ENCODE peak calls at places on chromosomes 1 and 21, in eight cellular contexts. R is PC-9, Y is SK-N-SH, S is upper lobe of right lung, K is Panc1, U is body of pancreas, W is psoas muscle, V is heart right ventricle. D is an unnamed sample. For H3K4me1, H3K9me3 and H3K27me3, the result is how much of the 10 kb centered on the place peaks cover.

GRCh38 chr1:201692307-201693018 is 136.5 kb upstream of the IPO9 start:
- DNase-seq in R (no peak), S (no peak), V (no peak), U (no peak), K (no peak), Y (no peak), W (no peak), D (no peak)

GRCh38 chr1:8115769-8116167 is 89.7 kb upstream of the ERRFI1 start:
- DNase-seq in U (no peak), R (no peak), S (no peak), Y (no peak), W (no peak), V (no peak), K (no peak), D (no peak)

GRCh38 chr1:18293291-18293690 is 185.7 kb downstream of the IGSF21 start:
- DNase-seq in S (no peak), U (no peak), K (no peak), Y (no peak), W (no peak), R (no peak), V (no peak), D (no peak)

GRCh38 chr1:95247607-95248006 is 13.6 kb downstream of the RWDD3 start:
- DNase-seq in Y (no peak), W (no peak), S (no peak), R (no peak), U (no peak), K (no peak), V (no peak), D (no peak)

GRCh38 chr1:153932593-153933131 is 9.9 kb upstream of the GATAD2B start:
- DNase-seq in V (no peak), K (no peak), S (peak), R (no peak), Y (peak), U (no peak), W (no peak), D (no peak)

GRCh38 chr1:159719990-159720389 is 5.6 kb upstream of the CRP start:
- DNase-seq in R (no peak), U (no peak), S (no peak), V (no peak), W (no peak), K (no peak), Y (no peak), D (no peak)

GRCh38 chr1:231734417-231734816 is 107.8 kb downstream of the DISC1 start:
- DNase-seq in Y (no peak), K (no peak), S (no peak), V (peak), U (no peak), W (no peak), R (no peak), D (no peak)

GRCh38 chr21:43811262-43812105 is 22.1 kb downstream of the RRP1 start:
- DNase-seq in S (no peak), U (no peak), Y (no peak), W (no peak), V (no peak), K (no peak), R (no peak), D (no peak)

GRCh38 chr1:202254454-202255252 is 61.1 kb downstream of the LGR6 start:
- DNase-seq in R (peak), V (no peak), W (no peak), U (no peak), S (peak), K (no peak), Y (no peak), D (no peak)

GRCh38 chr1:51877434-51878306 is 857 bp downstream of the NRDC start:
- DNase-seq in S (peak), V (no peak), Y (no peak), K (no peak), U (peak), R (no peak), W (no peak), D (peak)

GRCh38 chr1:228408869-228409805 is 2.5 kb upstream of the TRIM11 start:
- DNase-seq in K (no peak), S (peak), R (no peak), V (no peak), W (no peak), U (no peak), Y (no peak), D (no peak)

GRCh38 chr1:244046907-244047738 is 4.0 kb upstream of the ZBTB18 start:
- DNase-seq in U (peak), Y (no peak), V (no peak), R (peak), S (no peak), K (peak), W (no peak), D (no peak)

GRCh38 chr21:27582246-27582945 is 615.5 kb upstream of the ADAMTS5 start:
- DNase-seq in W (no peak), S (no peak), Y (no peak), V (no peak), K (no peak), U (no peak), R (no peak), D (no peak)

GRCh38 chr1:4375812-4376211 is 278.6 kb upstream of the AJAP1 start:
- DNase-seq in V (no peak), Y (no peak), K (no peak), S (no peak), U (no peak), W (no peak), R (no peak), D (no peak)

GRCh38 chr1:68185743-68186142 is 46.6 kb downstream of the WLS start:
- DNase-seq in S (no peak), W (no peak), R (peak), K (no peak), U (no peak), V (no peak), Y (no peak), D (no peak)

GRCh38 chr1:31753623-31754349 is 10.4 kb downstream of the ADGRB2 start:
- DNase-seq in W (peak), V (peak), R (no peak), S (no peak), Y (peak), K (no peak), U (peak), D (peak)

GRCh38 chr1:243745361-243745760 is 104.7 kb downstream of the AKT3 start:
- DNase-seq in W (no peak), R (no peak), U (no peak), V (no peak), S (no peak), K (no peak), Y (no peak), D (no peak)

GRCh38 chr21:20720623-20721022 is 277.6 kb upstream of the NCAM2 start:
- DNase-seq in V (no peak), S (no peak), W (no peak), Y (no peak), U (no peak), K (no peak), R (peak), D (no peak)

GRCh38 chr1:29360768-29361167 is 124.4 kb downstream of the PTPRU start:
- DNase-seq in U (no peak), S (no peak), R (no peak), V (no peak), Y (no peak), K (no peak), W (no peak), D (no peak)

GRCh38 chr1:243713470-243714186 is 136.4 kb downstream of the AKT3 start:
- DNase-seq in Y (peak), S (no peak), R (no peak), U (no peak), V (no peak), W (no peak), K (no peak), D (no peak)

GRCh38 chr21:44871576-44872265 is 1.8 kb downstream of the PTTG1IP start:
- DNase-seq in S (peak), U (no peak), R (peak), Y (no peak), V (peak), W (peak), K (no peak), D (peak)
- H3K4me1 ChIP-seq in S (half or more), U (half or more), R (half or more), Y (under half), V (half or more), W (half or more), K (under half), D (under half)

GRCh38 chr1:152577168-152577567 is 3.1 kb downstream of the LCE3D start:
- DNase-seq in R (no peak), W (no peak), S (no peak), U (no peak), Y (no peak), V (no peak), K (no peak), D (no peak)
- H3K9me3 ChIP-seq in R (under half), W (under half), S (under half), U (under half), Y (under half), V (under half), K (under half), D (under half)

DNA sequence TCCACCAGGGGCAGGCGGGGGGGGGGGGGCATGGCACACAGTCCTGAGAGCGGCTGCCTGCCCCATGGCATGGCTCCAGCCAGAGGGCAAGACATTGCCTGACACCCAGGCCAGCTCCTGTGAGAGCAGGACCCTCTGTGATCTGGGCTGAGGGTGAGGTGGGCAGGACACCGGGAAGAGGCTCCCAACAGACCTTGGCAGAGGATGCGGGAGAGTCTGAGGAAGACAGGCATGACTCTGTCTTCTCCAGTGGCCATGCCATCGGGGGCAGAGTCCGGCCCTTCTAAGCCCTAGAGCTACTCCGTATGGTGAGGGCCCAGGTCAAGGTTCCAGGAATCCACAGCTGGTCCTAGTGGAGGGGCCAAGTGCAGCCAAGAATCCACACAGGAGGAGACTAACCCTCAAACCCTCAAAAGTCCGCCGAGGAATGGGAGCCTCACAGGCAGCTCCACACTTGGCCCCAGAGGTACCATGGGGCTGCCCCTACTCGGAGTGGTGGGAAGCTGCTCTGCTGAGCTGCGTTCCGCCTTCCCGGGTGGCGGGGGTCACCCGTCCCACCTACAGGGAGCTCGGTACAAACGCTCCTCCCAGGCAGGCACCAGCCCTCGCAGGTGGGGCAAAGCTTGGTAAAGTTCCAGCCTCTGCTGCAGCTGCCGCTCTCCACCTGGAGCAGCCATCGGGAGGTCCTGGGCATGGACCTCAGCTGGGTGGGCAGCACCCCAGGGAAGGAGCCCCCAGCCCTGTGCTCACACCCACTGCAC is 6.5 kb downstream of the ACTRT2 start:
- DNase-seq in U (no peak), S (peak), W (no peak), V (no peak), K (no peak), R (no peak), Y (no peak), D (peak)
- H3K27me3 ChIP-seq in U (under half), S (under half), W (under half), V (under half), K (under half), R (half or more), Y (under half), D (under half)

DNA sequence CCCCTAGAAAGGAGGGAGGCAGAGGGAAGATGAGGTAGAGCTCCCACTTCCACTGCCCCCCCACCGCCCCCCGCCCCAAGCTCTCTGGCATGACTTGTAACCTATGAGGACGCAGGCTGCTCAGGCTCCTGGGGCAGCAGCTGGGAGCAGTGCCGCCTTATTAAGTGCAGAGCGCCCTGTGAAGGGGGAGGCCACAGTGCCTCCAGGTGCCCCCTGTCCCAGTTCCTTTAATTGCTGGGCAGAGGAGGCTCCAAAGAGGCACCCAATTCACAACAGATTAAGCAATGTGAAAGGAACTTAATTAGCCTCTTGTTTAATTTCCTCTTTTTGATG is 2.9 kb downstream of the RXFP4 start:
- DNase-seq in V (no peak), Y (peak), S (peak), K (no peak), R (no peak), W (no peak), U (no peak), D (peak)
- H3K4me1 ChIP-seq in V (under half), Y (under half), S (half or more), K (half or more), R (half or more), W (under half), U (half or more), D (under half)

GRCh38 chr1:239952348-239953307 is 139.1 kb upstream of the FMN2 start:
- DNase-seq in S (no peak), V (no peak), W (no peak), K (no peak), Y (no peak), R (no peak), U (peak), D (no peak)
- H3K9me3 ChIP-seq in S (under half), V (under half), W (under half), K (under half), Y (under half), R (under half), U (under half), D (under half)

DNA sequence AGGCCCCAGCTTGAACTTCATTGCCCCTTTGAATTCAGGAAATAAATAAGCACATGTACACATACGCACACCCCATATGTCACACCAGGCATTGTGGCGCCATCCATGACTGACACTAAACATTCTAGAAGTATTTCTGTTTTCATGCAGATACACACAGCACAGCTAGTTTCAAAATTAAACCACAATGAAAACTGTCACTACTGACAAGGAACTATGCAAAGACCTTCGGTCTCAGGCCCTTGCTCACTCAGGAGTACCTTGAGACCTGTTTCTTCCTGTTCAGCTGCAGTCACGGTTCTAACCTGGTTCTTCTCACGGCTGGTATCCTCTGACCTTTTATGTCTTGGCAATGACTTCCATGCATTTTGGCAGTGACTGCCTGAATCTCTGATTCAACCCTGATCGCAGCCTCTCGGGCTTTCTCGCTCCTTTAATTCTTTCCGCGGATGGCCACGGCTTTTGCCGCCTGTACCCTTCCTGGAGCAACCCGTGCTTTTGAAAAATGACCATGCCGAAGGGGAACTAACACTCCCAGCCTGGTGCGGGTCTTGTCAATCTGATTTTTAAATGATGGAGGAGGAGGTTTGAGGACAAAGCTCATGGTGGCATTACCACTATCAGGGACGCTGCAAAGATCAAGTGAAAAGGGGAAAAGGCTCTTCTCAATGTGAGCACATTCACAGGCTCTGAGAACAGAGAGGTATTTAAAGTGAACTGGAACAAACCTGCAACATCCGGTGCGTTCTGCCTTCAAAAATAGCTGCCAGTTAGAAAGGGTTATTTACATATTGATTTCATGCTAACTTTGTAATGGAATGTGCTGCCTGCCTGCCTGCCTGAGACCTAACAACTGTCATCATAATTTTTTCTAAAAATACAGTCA is 384.6 kb downstream of the RRAGC start:
- DNase-seq in Y (no peak), U (no peak), V (no peak), W (no peak), S (no peak), R (no peak), K (no peak), D (no peak)
- H3K27me3 ChIP-seq in Y (under half), U (under half), V (under half), W (half or more), S (under half), R (half or more), K (under half), D (under half)

DNA sequence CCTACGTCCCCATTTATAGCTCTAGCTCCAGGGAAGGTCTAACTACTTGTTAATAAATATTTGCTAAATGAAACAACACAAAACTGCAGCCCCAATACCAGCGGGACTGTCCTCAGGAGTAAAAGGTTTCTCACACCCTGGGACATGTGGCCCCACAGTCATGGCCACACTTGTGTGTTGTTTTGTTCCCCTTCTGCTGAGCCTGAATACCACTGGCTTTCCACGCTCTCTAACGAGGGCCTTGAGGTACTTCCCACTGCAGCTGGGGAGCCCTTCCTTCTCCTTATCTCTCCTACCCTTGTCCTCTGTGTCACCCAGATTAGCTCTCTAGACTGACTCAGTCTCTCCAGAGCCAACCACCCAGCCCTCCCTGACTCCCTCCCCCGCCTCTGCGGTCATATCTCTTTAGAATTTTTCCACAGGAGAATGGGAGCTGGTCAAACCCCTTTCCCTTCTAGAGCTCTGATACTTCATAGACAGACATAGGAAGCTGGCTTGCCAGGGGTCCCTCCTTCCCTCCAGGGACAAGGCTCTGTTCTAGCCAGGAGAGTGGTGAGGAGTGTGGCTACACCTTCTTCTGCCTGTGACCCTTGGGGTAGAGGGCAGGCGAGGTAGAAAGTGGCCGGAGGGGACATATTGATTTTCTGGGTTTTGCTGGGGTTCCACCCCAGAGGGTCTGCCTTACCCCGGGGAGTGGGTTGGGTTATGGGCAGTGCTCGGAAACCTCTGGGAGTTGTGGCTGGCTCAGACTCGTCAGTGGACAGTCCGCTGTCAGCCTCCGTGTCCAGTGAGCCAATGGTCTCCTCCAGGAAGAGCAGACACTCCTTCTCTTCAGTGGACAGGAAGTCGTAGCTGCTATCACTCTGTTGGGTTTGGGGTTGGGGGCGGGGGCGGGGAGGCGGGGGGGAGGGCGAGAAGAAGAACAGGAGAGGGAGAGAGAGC is 8.1 kb downstream of the C1orf116 start:
- DNase-seq in W (no peak), Y (no peak), V (no peak), R (no peak), U (no peak), K (no peak), S (no peak), D (no peak)
- H3K4me1 ChIP-seq in W (under half), Y (under half), V (under half), R (half or more), U (half or more), K (under half), S (under half), D (under half)

DNA sequence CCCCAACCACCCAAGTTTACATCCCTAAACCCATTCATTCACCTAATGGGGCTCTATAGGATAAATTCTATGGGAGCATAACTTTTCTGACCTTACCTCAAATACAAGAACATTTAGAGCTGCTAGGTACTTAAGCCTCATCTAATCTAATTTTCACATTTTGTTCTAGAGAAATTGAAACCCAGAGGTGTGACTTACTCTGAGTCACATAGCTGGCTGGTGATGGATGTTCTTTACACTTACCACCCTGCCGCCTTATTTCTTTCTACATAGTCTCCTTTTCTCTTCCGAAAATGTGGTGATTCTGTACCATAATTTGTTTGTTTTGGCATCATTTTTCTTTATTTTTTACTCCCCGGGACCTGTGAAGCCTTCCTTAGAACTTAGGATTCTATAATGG is 20.3 kb downstream of the TIPRL start:
- DNase-seq in Y (no peak), R (no peak), V (no peak), K (no peak), S (no peak), U (no peak), W (no peak), D (no peak)
- H3K9me3 ChIP-seq in Y (under half), R (under half), V (under half), K (under half), S (under half), U (under half), W (under half), D (under half)

GRCh38 chr21:35609263-35609662 is 451.1 kb downstream of the SETD4 start:
- DNase-seq in W (no peak), Y (no peak), V (no peak), S (no peak), K (no peak), U (no peak), R (no peak), D (no peak)
- H3K27me3 ChIP-seq in W (under half), Y (under half), V (under half), S (under half), K (under half), U (under half), R (under half), D (under half)

GRCh38 chr1:24108334-24109165 is 3.4 kb downstream of the MYOM3 start:
- DNase-seq in Y (no peak), V (no peak), S (peak), K (no peak), R (peak), W (peak), U (no peak), D (peak)

GRCh38 chr1:24109686-24110475 is 2.1 kb downstream of the MYOM3 start:
- DNase-seq in S (peak), W (no peak), Y (no peak), V (no peak), U (no peak), K (no peak), R (no peak), D (peak)

GRCh38 chr1:24107462-24108225 is 4.3 kb downstream of the MYOM3 start:
- DNase-seq in R (no peak), U (no peak), S (no peak), V (no peak), Y (no peak), K (no peak), W (peak), D (no peak)

GRCh38 chr1:24110642-24111263 is 1.2 kb downstream of the MYOM3 start:
- DNase-seq in S (peak), Y (peak), K (no peak), U (no peak), V (peak), W (peak), R (no peak), D (peak)

GRCh38 chr1:24109166-24109483 is 2.8 kb downstream of the MYOM3 start:
- DNase-seq in U (no peak), K (no peak), R (no peak), W (no peak), S (no peak), Y (no peak), V (no peak), D (no peak)
- H3K4me1 ChIP-seq in U (under half), K (under half), R (under half), W (half or more), S (under half), Y (under half), V (under half), D (under half)